ENCODE peak calls at places on chromosomes 6 and 20, in eight cellular contexts. X is Calu3; I is CD4-positive, alpha-beta T cell; E is astrocyte; N is NCI-H2081; K is mucosa of descending colon; T is NCI-H510A treated with DMSO at 0.1 percent for 48 hours; W is posterior vena cava. U is an unnamed sample.

GRCh38 chr6:49499623-49500022 is at the start of gene GLYATL3:
- DNase-seq in X (no peak), I (no peak), E (no peak), N (no peak), K (no peak), T (no peak), W (no peak), U (no peak)

GRCh38 chr6:30542915-30543314 is 13.4 kb downstream of the GNL1 start:
- DNase-seq in X (no peak), I (no peak), E (no peak), N (no peak), K (no peak), T (no peak), W (no peak), U (no peak)

GRCh38 chr20:25269833-25270170 is 21.9 kb downstream of the PYGB start:
- DNase-seq in X (no peak), I (no peak), E (no peak), N (no peak), K (no peak), T (no peak), W (no peak), U (peak; percentile 35)

GRCh38 chr20:57464642-57465211 is 60.2 kb downstream of the CTCFL start:
- DNase-seq in X (peak; percentile 53), I (no peak), E (no peak), N (no peak), K (no peak), T (no peak), W (peak; percentile 75), U (no peak)

GRCh38 chr20:62236674-62236996 is 1.7 kb upstream of the OSBPL2 start:
- DNase-seq in X (no peak), I (no peak), E (no peak), N (no peak), K (no peak), T (no peak), W (no peak), U (no peak)

GRCh38 chr6:167762259-167762962 is 64.3 kb upstream of the AFDN start:
- DNase-seq in X (no peak), I (no peak), E (no peak), N (no peak), K (no peak), T (peak; percentile 2), W (no peak), U (peak; percentile 47)

GRCh38 chr20:45404438-45404837 is 3.7 kb upstream of the DBNDD2 start:
- DNase-seq in X (no peak), I (no peak), E (no peak), N (no peak), K (no peak), T (peak; percentile 79), W (no peak), U (no peak)

GRCh38 chr20:32678948-32679347 is 5.2 kb upstream of the C20orf203 start:
- DNase-seq in X (no peak), I (no peak), E (peak; percentile 19), N (peak; percentile 10), K (no peak), T (no peak), W (no peak), U (no peak)

GRCh38 chr6:162099685-162100084 is 627.9 kb downstream of the PRKN start:
- DNase-seq in X (peak; percentile 54), I (no peak), E (peak; percentile 98), N (no peak), K (no peak), T (no peak), W (peak; percentile 84), U (no peak)

GRCh38 chr6:120357447-120357846 is 976.8 kb downstream of the TBC1D32 start:
- DNase-seq in X (no peak), I (no peak), E (no peak), N (no peak), K (no peak), T (no peak), W (no peak), U (no peak)

GRCh38 chr6:136647363-136647763 is 97.1 kb upstream of the MAP7 start:
- DNase-seq in X (no peak), I (peak; percentile 20), E (peak; percentile 95), N (no peak), K (no peak), T (no peak), W (no peak), U (no peak)

GRCh38 chr6:21759721-21760120 is 166.2 kb downstream of the SOX4 start:
- DNase-seq in X (no peak), I (no peak), E (no peak), N (no peak), K (no peak), T (no peak), W (no peak), U (no peak)

GRCh38 chr6:16420715-16421461 is 182.5 kb downstream of the GMPR start:
- DNase-seq in X (no peak), I (no peak), E (peak; percentile 47), N (no peak), K (no peak), T (no peak), W (no peak), U (no peak)

GRCh38 chr6:35484921-35485392 is 11.9 kb downstream of the TEAD3 start:
- DNase-seq in X (peak; percentile 53), I (no peak), E (no peak), N (no peak), K (peak; percentile 48), T (no peak), W (no peak), U (peak; percentile 83)

GRCh38 chr20:44420497-44420896 is 55.2 kb upstream of the TTPAL start:
- DNase-seq in X (no peak), I (no peak), E (no peak), N (no peak), K (no peak), T (no peak), W (no peak), U (no peak)

GRCh38 chr6:39076086-39076992 is 27.8 kb downstream of the GLP1R start:
- DNase-seq in X (no peak), I (no peak), E (no peak), N (no peak), K (no peak), T (no peak), W (no peak), U (peak; percentile 32)

GRCh38 chr6:106085984-106086832 is at the start of gene PRDM1:
- DNase-seq in X (peak; percentile 89), I (peak; percentile 53), E (peak; percentile 62), N (peak; percentile 22), K (peak; percentile 93), T (peak; percentile 72), W (peak; percentile 90), U (peak; percentile 96)

GRCh38 chr6:127096167-127096566 is 22.3 kb upstream of the RSPO3 start:
- DNase-seq in X (no peak), I (no peak), E (no peak), N (no peak), K (no peak), T (no peak), W (no peak), U (no peak)

GRCh38 chr6:157912326-157912725 is 69.3 kb upstream of the SYNJ2 start:
- DNase-seq in X (no peak), I (no peak), E (peak; percentile 95), N (no peak), K (no peak), T (no peak), W (no peak), U (no peak)

GRCh38 chr6:158418501-158418900 is 106.2 kb downstream of the TULP4 start:
- DNase-seq in X (no peak), I (no peak), E (no peak), N (no peak), K (no peak), T (no peak), W (no peak), U (no peak)

GRCh38 chr6:167770291-167770955 is 56.3 kb upstream of the AFDN start:
- DNase-seq in X (no peak), I (no peak), E (no peak), N (no peak), K (no peak), T (no peak), W (peak; percentile 53), U (peak; percentile 17)

GRCh38 chr6:145245119-145245518 is 490.2 kb downstream of the EPM2A start:
- DNase-seq in X (no peak), I (no peak), E (peak; percentile 4), N (no peak), K (no peak), T (no peak), W (no peak), U (no peak)

GRCh38 chr20:36439040-36439730 is 102.1 kb upstream of the MYL9 start:
- DNase-seq in X (peak; percentile 89), I (peak; percentile 49), E (no peak), N (peak; percentile 54), K (peak; percentile 75), T (peak; percentile 6), W (peak; percentile 89), U (peak; percentile 88)

GRCh38 chr6:156791261-156791850 is 14.2 kb downstream of the ARID1B start:
- DNase-seq in X (no peak), I (no peak), E (peak; percentile 59), N (no peak), K (no peak), T (peak; percentile 76), W (no peak), U (no peak)

GRCh38 chr20:18414140-18414539 is 52.7 kb downstream of the DZANK1 start:
- DNase-seq in X (no peak), I (no peak), E (no peak), N (no peak), K (no peak), T (no peak), W (no peak), U (no peak)

GRCh38 chr20:19397676-19398075 is 185.2 kb downstream of the SLC24A3 start:
- DNase-seq in X (no peak), I (no peak), E (no peak), N (no peak), K (no peak), T (peak; percentile 29), W (no peak), U (no peak)

GRCh38 chr20:5482791-5483190 is 166.0 kb upstream of the PROKR2 start:
- DNase-seq in X (no peak), I (no peak), E (no peak), N (no peak), K (no peak), T (peak; percentile 34), W (no peak), U (peak; percentile 20)

GRCh38 chr6:56101141-56101553 is 146.2 kb downstream of the COL21A1 start:
- DNase-seq in X (peak; percentile 34), I (no peak), E (peak; percentile 97), N (no peak), K (no peak), T (peak; percentile 67), W (no peak), U (no peak)

GRCh38 chr6:125984311-125984710 is 2.0 kb upstream of the TRMT11 start:
- DNase-seq in X (no peak), I (no peak), E (peak; percentile 76), N (no peak), K (no peak), T (no peak), W (no peak), U (no peak)

GRCh38 chr6:64050586-64050985 is 415.0 kb downstream of the PHF3 start:
- DNase-seq in X (no peak), I (no peak), E (no peak), N (no peak), K (no peak), T (no peak), W (no peak), U (no peak)